ENCODE peak calls at places on chromosomes 13 and 19, in five cellular contexts. L, U, T, E and F are unnamed samples.

GRCh38 chr19:20925481-20925880 is 2.4 kb downstream of the ZNF85 start:
- DNase-seq in U (no peak), T (no peak), L (no peak), E (no peak), F (no peak)

GRCh38 chr19:48961051-48961649 is 4.0 kb upstream of the FTL start:
- DNase-seq in E (no peak), U (no peak), L (peak), T (no peak), F (no peak)

GRCh38 chr13:49400755-49401659 is 42.9 kb downstream of the CAB39L start:
- DNase-seq in E (no peak), L (peak), T (no peak), U (peak), F (no peak)

GRCh38 chr19:4633140-4633967 is 6.0 kb upstream of the TNFAIP8L1 start:
- DNase-seq in L (peak), E (no peak), U (peak), T (peak), F (no peak)

GRCh38 chr19:28201462-28201943 is 1011.4 kb downstream of the UQCRFS1 start:
- DNase-seq in E (no peak), U (no peak), L (no peak), T (no peak), F (no peak)

GRCh38 chr13:78608705-78609463 is 5.5 kb upstream of the POU4F1 start:
- DNase-seq in T (no peak), E (no peak), U (peak), L (no peak), F (no peak)

GRCh38 chr19:1237754-1238372 is at the start of gene CBARP:
- DNase-seq in U (peak), T (no peak), L (peak), E (no peak), F (no peak)

GRCh38 chr19:55319786-55320185 is 5.4 kb downstream of the TMEM150B start:
- DNase-seq in T (no peak), U (peak), L (peak), E (no peak), F (no peak)

GRCh38 chr19:10187315-10187714 is 7.4 kb downstream of the DNMT1 start:
- DNase-seq in T (no peak), L (no peak), E (no peak), U (no peak), F (no peak)